ENCODE peak calls at places on chromosome 10, in ten cellular contexts. Q is fibroblast of villous mesenchyme, U is tibial nerve, N is heart left ventricle, Y is OCI-LY7, B is breast epithelium, X is AG09309, R is foreskin fibroblast, S is IMR-90, F is brain microvascular endothelial cell. M is an unnamed sample.

GRCh38 chr10:88070080-88070880 is 206.9 kb downstream of the PTEN start:
- DNase-seq in Q (peak), U (no peak), N (no peak), Y (peak), B (no peak), X (no peak), R (peak), S (peak), F (peak), M (peak)

GRCh38 chr10:125283191-125283590 is 122.8 kb upstream of the CTBP2 start:
- DNase-seq in Q (no peak), U (no peak), N (no peak), Y (no peak), B (no peak), X (no peak), R (no peak), S (no peak), F (no peak), M (no peak)

GRCh38 chr10:132397671-132398565 is 918 bp downstream of the PWWP2B start:
- DNase-seq in Q (peak), U (no peak), N (no peak), Y (peak), B (no peak), X (no peak), R (peak), S (peak), F (no peak), M (peak)

GRCh38 chr10:26334932-26335573 is 103.1 kb upstream of the APBB1IP start:
- DNase-seq in Q (peak), U (no peak), N (peak), Y (peak), B (no peak), X (peak), R (peak), S (peak), F (peak), M (peak)

GRCh38 chr10:97355571-97355975 is 21.0 kb upstream of the FRAT2 start:
- DNase-seq in Q (peak), U (no peak), N (no peak), Y (no peak), B (no peak), X (no peak), R (no peak), S (no peak), F (no peak), M (peak)

GRCh38 chr10:110436554-110437350 is 61.0 kb upstream of the DUSP5 start:
- DNase-seq in Q (no peak), U (no peak), N (no peak), Y (no peak), B (no peak), X (no peak), R (no peak), S (no peak), F (no peak), M (no peak)

GRCh38 chr10:121927841-121928527 is at the start of gene ATE1:
- DNase-seq in Q (peak), U (peak), N (peak), Y (peak), B (peak), X (peak), R (peak), S (peak), F (peak), M (peak)

GRCh38 chr10:118983263-118983662 is 46.3 kb upstream of the NANOS1 start:
- DNase-seq in Q (peak), U (no peak), N (no peak), Y (no peak), B (no peak), X (no peak), R (no peak), S (no peak), F (no peak), M (no peak)

GRCh38 chr10:1364151-1364910 is 308.1 kb downstream of the WDR37 start:
- DNase-seq in Q (no peak), U (no peak), N (no peak), Y (no peak), B (peak), X (no peak), R (no peak), S (no peak), F (no peak), M (no peak)

GRCh38 chr10:244227-244626 is 109.0 kb downstream of the ZMYND11 start:
- DNase-seq in Q (no peak), U (no peak), N (no peak), Y (no peak), B (no peak), X (no peak), R (no peak), S (no peak), F (no peak), M (no peak)

GRCh38 chr10:110077436-110078120 is 69.8 kb downstream of the ADD3 start:
- DNase-seq in Q (peak), U (no peak), N (no peak), Y (no peak), B (no peak), X (no peak), R (no peak), S (no peak), F (no peak), M (peak)

GRCh38 chr10:42866115-42866995 is 83.8 kb downstream of the BMS1 start:
- DNase-seq in Q (peak), U (peak), N (peak), Y (peak), B (peak), X (peak), R (peak), S (peak), F (peak), M (peak)

GRCh38 chr10:15348579-15348978 is 22.5 kb downstream of the FAM171A1 start:
- DNase-seq in Q (peak), U (no peak), N (peak), Y (no peak), B (no peak), X (no peak), R (peak), S (peak), F (no peak), M (peak)

GRCh38 chr10:112915590-112916572 is 34.2 kb upstream of the TCF7L2 start:
- DNase-seq in Q (peak), U (no peak), N (no peak), Y (no peak), B (no peak), X (no peak), R (peak), S (peak), F (no peak), M (peak)

GRCh38 chr10:62327897-62328296 is 46.3 kb upstream of the ZNF365 start:
- DNase-seq in Q (no peak), U (no peak), N (no peak), Y (no peak), B (no peak), X (no peak), R (peak), S (no peak), F (no peak), M (peak)

GRCh38 chr10:59885430-59886134 is 20.8 kb downstream of the CCDC6 start:
- DNase-seq in Q (no peak), U (no peak), N (no peak), Y (peak), B (no peak), X (no peak), R (no peak), S (no peak), F (no peak), M (no peak)

GRCh38 chr10:80964179-80964578 is 426.5 kb downstream of the SH2D4B start:
- DNase-seq in Q (no peak), U (no peak), N (no peak), Y (no peak), B (no peak), X (no peak), R (no peak), S (no peak), F (no peak), M (no peak)

GRCh38 chr10:14118953-14119352 is 211.8 kb downstream of the FRMD4A start:
- DNase-seq in Q (no peak), U (no peak), N (no peak), Y (no peak), B (no peak), X (no peak), R (no peak), S (no peak), F (no peak), M (no peak)

GRCh38 chr10:34956756-34957155 is 133.4 kb downstream of the CUL2 start:
- DNase-seq in Q (no peak), U (no peak), N (no peak), Y (no peak), B (no peak), X (no peak), R (no peak), S (no peak), F (no peak), M (peak)

GRCh38 chr10:29140151-29140550 is 148.7 kb upstream of the LYZL1 start:
- DNase-seq in Q (no peak), U (no peak), N (no peak), Y (no peak), B (no peak), X (no peak), R (no peak), S (no peak), F (no peak), M (no peak)

GRCh38 chr10:29144126-29144525 is 144.7 kb upstream of the LYZL1 start:
- DNase-seq in Q (no peak), U (no peak), N (no peak), Y (no peak), B (no peak), X (no peak), R (no peak), S (no peak), F (no peak), M (no peak)

GRCh38 chr10:29141761-29142160 is 147.1 kb upstream of the LYZL1 start:
- DNase-seq in Q (no peak), U (no peak), N (no peak), Y (no peak), B (no peak), X (no peak), R (peak), S (no peak), F (no peak), M (no peak)

GRCh38 chr10:29140991-29141390 is 147.9 kb upstream of the LYZL1 start:
- DNase-seq in Q (peak), U (no peak), N (no peak), Y (no peak), B (no peak), X (peak), R (peak), S (peak), F (peak), M (peak)

DNA sequence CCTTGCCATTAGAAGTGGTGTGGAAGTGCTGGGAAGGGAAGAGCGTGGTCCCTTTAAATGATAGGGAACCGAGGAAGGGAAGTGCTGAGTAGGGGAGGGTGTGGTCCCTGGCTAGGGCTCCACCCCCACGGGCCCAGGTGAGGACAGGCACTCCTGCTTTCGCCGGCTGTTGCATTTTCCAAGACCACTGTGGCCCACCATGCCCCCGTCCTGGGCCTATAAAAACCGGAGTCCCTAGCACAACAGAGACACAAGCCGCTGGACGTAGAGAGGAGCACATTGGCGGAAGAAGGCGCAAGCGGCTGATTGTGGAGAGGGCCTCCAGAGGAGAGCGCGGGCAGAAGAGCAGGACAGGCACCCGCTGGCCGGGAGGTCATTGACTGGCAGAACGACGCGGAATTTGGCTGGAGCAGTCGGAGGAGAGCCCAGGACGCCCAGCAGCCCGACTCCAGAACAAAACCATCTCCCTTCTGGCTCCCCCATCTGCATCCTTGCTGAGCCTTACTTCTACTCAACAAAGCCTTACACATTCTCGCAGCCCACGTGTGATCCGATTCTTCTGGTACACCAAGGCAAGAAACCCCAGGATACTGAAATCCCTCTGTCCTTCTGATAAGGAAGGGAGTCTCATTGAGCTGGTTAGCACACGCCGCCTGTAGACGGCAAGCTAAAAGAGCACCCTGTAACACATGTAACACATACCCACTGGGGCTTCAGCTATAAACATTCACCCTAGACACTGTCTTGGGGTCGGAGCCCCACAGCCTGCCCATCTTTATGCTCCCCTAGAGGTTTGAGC is 146.2 kb upstream of the LYZL1 start:
- DNase-seq in Q (no peak), U (no peak), N (no peak), Y (no peak), B (no peak), X (no peak), R (no peak), S (no peak), F (no peak), M (no peak)
- TF ChIP-seq CTCF in Q (no peak), U (no peak), N (no peak), Y (no peak), B (no peak), X (no peak), R (no peak), S (no peak), F (no peak), M (no peak)

GRCh38 chr10:24241536-24241935 is 32.6 kb downstream of the KIAA1217 start:
- DNase-seq in Q (no peak), U (no peak), N (no peak), Y (no peak), B (no peak), X (no peak), R (no peak), S (no peak), F (no peak), M (no peak)

GRCh38 chr10:24238527-24239247 is 29.7 kb downstream of the KIAA1217 start:
- DNase-seq in Q (no peak), U (no peak), N (no peak), Y (no peak), B (no peak), X (no peak), R (no peak), S (no peak), F (no peak), M (no peak)

GRCh38 chr10:24237801-24238390 is 29.0 kb downstream of the KIAA1217 start:
- DNase-seq in Q (no peak), U (no peak), N (no peak), Y (no peak), B (no peak), X (no peak), R (no peak), S (no peak), F (no peak), M (no peak)

GRCh38 chr10:24240001-24240751 is 31.2 kb downstream of the KIAA1217 start:
- DNase-seq in Q (no peak), U (no peak), N (no peak), Y (no peak), B (no peak), X (no peak), R (no peak), S (no peak), F (no peak), M (peak)

GRCh38 chr10:24239289-24239688 is 30.4 kb downstream of the KIAA1217 start:
- DNase-seq in Q (no peak), U (no peak), N (no peak), Y (no peak), B (no peak), X (no peak), R (no peak), S (no peak), F (no peak), M (no peak)
- H3K4me3 ChIP-seq in Q (no peak), U (peak), N (no peak), Y (no peak), B (peak), X (no peak), R (no peak), S (no peak), F (no peak), M (no peak)

DNA sequence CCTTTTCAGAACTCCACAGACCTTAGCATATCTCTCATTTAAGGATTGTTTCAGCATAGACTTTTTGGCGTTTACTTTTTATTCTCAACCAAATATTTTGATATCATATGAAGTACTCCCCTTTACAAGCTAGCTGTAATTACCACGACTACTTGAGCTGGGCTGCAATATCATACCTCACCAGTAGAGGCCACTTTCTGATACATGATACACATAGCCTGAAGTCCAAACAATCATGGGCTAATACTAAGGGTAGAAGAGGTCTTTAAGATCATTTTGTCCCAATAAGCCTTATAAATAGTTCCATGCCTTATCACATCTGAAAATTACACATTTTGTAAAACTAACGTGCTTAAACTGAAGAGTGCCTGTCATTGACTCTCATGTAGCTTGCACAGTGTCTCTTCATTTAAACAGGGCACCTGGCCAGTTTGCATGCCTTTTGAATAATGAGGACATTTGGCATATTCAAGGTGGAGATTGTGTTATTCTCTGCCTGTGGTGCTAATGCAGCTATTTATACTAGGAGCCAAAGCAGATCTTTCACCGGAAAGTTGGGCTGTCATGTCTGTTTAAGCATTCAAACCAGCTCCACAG is 403.7 kb upstream of the ZMIZ1 start:
- DNase-seq in Q (peak), U (no peak), N (no peak), Y (peak), B (no peak), X (no peak), R (peak), S (peak), F (peak), M (peak)
- TF ChIP-seq CTCF in Q (peak), U (no peak), N (peak), Y (peak), B (peak), X (peak), R (peak), S (peak), F (peak), M (peak)

DNA sequence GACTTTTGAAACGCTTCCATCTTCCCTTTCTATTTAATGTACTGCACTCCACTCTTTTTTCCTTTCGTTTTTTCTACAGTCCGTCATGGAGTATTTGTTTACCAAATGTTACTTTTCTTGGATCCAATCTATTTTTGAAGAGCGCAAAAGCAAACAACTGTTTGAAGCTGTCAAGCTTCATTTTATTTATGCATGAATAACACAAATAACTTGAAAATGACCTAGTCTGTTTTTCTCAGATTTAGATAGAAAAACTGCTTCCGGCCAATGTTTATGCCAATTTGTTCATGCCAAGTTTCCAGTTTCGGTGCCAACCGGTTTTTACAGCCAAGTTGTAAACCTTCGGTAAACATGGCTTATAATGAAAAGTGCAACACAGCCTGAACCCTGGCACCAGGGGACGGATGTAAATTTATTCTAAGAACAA is 150.9 kb upstream of the KLF6 start:
- DNase-seq in Q (peak), U (no peak), N (no peak), Y (no peak), B (no peak), X (no peak), R (no peak), S (no peak), F (no peak), M (no peak)
- H3K4me3 ChIP-seq in Q (peak), U (peak), N (peak), Y (no peak), B (peak), X (no peak), R (peak), S (no peak), F (no peak), M (no peak)

GRCh38 chr10:115141254-115141653 is 48.1 kb downstream of the ATRNL1 start:
- DNase-seq in Q (peak), U (no peak), N (no peak), Y (no peak), B (no peak), X (no peak), R (no peak), S (peak), F (no peak), M (peak)
- TF ChIP-seq CTCF in Q (peak), U (no peak), N (peak), Y (peak), B (no peak), X (peak), R (peak), S (peak), F (peak), M (peak)

GRCh38 chr10:18333616-18334015 is 193.4 kb downstream of the CACNB2 start:
- DNase-seq in Q (no peak), U (no peak), N (no peak), Y (no peak), B (no peak), X (no peak), R (no peak), S (no peak), F (no peak), M (no peak)
- H3K4me3 ChIP-seq in Q (no peak), U (no peak), N (no peak), Y (no peak), B (peak), X (no peak), R (no peak), S (no peak), F (no peak), M (no peak)

M was measured in fibroblast of mammary gland.